ENCODE peak calls at places on chromosomes 7 and 10, in seven cellular contexts. H is adrenal gland, Q is A549, R is Peyer's patch, F is tibial artery, B is left ventricle myocardium inferior, O is gastrocnemius medialis. A is an unnamed sample.

GRCh38 chr10:77244746-77245145 is 392.9 kb downstream of the KCNMA1 start:
- DNase-seq in H (no peak), Q (no peak), R (no peak), F (no peak), B (no peak), O (no peak), A (no peak)

GRCh38 chr10:110221721-110222261 is 14.4 kb downstream of the MXI1 start:
- DNase-seq in H (peak; percentile 95), Q (peak; percentile 31), R (peak; percentile 55), F (peak; percentile 95), B (peak; percentile 77), O (peak; percentile 77), A (peak; percentile 66)

GRCh38 chr7:112714917-112715316 is 75.3 kb downstream of the TMEM168 start:
- DNase-seq in H (no peak), Q (no peak), R (no peak), F (no peak), B (no peak), O (no peak), A (no peak)

GRCh38 chr7:138875794-138876193 is 77.8 kb upstream of the ATP6V0A4 start:
- DNase-seq in H (no peak), Q (no peak), R (peak; percentile 24), F (no peak), B (no peak), O (no peak), A (no peak)

GRCh38 chr10:88865281-88865876 is 13.7 kb upstream of the ANKRD22 start:
- DNase-seq in H (no peak), Q (no peak), R (no peak), F (no peak), B (no peak), O (no peak), A (no peak)

GRCh38 chr7:142863891-142864685 is 9.2 kb downstream of the EPHB6 start:
- DNase-seq in H (no peak), Q (no peak), R (peak; percentile 8), F (no peak), B (no peak), O (no peak), A (no peak)

GRCh38 chr7:157089100-157089510 is 49.6 kb upstream of the UBE3C start:
- DNase-seq in H (no peak), Q (no peak), R (no peak), F (peak; percentile 53), B (no peak), O (no peak), A (no peak)

GRCh38 chr7:123548406-123548805 is 9.2 kb downstream of the NDUFA5 start:
- DNase-seq in H (no peak), Q (no peak), R (no peak), F (no peak), B (no peak), O (no peak), A (no peak)

GRCh38 chr10:86756511-86757109 is at the start of gene BMPR1A:
- DNase-seq in H (peak; percentile 88), Q (no peak), R (no peak), F (peak; percentile 94), B (peak; percentile 91), O (peak; percentile 85), A (peak; percentile 92)

GRCh38 chr10:37403776-37404175 is 278.4 kb downstream of the ANKRD30A start:
- DNase-seq in H (no peak), Q (no peak), R (no peak), F (no peak), B (no peak), O (no peak), A (no peak)

GRCh38 chr7:77548222-77548621 is 11.1 kb downstream of the PTPN12 start:
- DNase-seq in H (no peak), Q (no peak), R (no peak), F (no peak), B (no peak), O (no peak), A (no peak)

GRCh38 chr7:123352957-123353356 is 153.2 kb upstream of the SLC13A1 start:
- DNase-seq in H (no peak), Q (no peak), R (no peak), F (no peak), B (no peak), O (no peak), A (no peak)

GRCh38 chr10:91614254-91614624 is 18.6 kb downstream of the PPP1R3C start:
- DNase-seq in H (no peak), Q (no peak), R (no peak), F (no peak), B (no peak), O (no peak), A (no peak)

GRCh38 chr10:29435809-29436501 is 147.1 kb downstream of the LYZL1 start:
- DNase-seq in H (no peak), Q (no peak), R (no peak), F (no peak), B (no peak), O (no peak), A (no peak)

GRCh38 chr10:124106241-124106905 is 13.0 kb upstream of the CHST15 start:
- DNase-seq in H (peak; percentile 92), Q (peak; percentile 44), R (peak; percentile 43), F (peak; percentile 91), B (no peak), O (no peak), A (no peak)

GRCh38 chr10:11209810-11210141 is 192.1 kb downstream of the CELF2 start:
- DNase-seq in H (no peak), Q (no peak), R (no peak), F (no peak), B (no peak), O (no peak), A (no peak)

GRCh38 chr10:458466-458865 is 231.0 kb downstream of the DIP2C start:
- DNase-seq in H (no peak), Q (no peak), R (no peak), F (no peak), B (no peak), O (no peak), A (no peak)

GRCh38 chr7:22937946-22938345 is 76.0 kb downstream of the HYCC1 start:
- DNase-seq in H (no peak), Q (no peak), R (no peak), F (no peak), B (no peak), O (no peak), A (no peak)

GRCh38 chr7:38584443-38585210 is 46.5 kb downstream of the AMPH start:
- DNase-seq in H (no peak), Q (no peak), R (no peak), F (no peak), B (no peak), O (no peak), A (no peak)

GRCh38 chr7:18125536-18125935 is 97.9 kb upstream of the PRPS1L1 start:
- DNase-seq in H (no peak), Q (no peak), R (no peak), F (no peak), B (no peak), O (no peak), A (no peak)

GRCh38 chr7:157690058-157690832 is 353.4 kb downstream of the DNAJB6 start:
- DNase-seq in H (no peak), Q (no peak), R (no peak), F (peak; percentile 44), B (no peak), O (no peak), A (no peak)

GRCh38 chr10:132609211-132609610 is 71.6 kb downstream of the INPP5A start:
- DNase-seq in H (no peak), Q (no peak), R (no peak), F (no peak), B (no peak), O (no peak), A (no peak)

DNA sequence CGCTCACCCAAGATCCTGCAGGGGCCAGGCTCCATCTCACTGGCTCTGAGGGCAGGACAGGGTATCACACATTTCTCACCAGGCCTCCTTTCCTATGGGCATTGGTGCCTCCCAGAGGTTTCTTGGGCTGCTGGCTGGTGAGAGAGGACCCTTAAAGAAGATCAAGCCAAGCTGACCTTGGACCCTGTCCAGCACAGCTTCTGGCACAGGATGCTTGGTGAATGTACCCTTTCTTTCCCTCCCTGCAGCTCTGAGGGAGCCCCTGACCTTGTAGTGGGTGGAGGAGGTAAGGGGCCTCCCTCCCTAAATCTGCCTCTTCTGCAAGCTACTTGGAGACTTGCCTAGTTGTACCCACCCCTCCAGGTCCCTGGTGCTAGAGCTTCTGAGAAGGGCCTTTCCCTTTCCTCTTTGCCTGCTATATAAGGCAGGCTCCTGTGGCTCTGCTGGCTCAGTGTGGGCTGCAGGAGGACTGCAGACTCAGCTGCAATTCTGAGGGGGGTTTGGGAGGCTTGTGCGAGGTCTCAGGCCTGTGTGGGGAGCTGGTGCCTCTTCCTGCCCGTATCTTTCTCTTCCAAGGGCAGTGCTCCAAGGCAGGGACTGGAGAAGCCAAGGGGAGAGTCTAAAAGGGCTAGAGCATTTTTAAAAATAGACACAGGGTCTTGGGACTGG is 11.8 kb upstream of the TRIM8 start:
- DNase-seq in H (no peak), Q (no peak), R (no peak), F (no peak), B (no peak), O (no peak), A (no peak)
- H3K4me1 ChIP-seq in H (peaks cover 56% of the 10 kb centered on the region), Q (peaks cover 30% of the 10 kb centered on the region), R (no peaks in the 10 kb centered on the region), F (peaks cover 8% of the 10 kb centered on the region), B (peaks cover 78% of the 10 kb centered on the region), O (peaks cover 34% of the 10 kb centered on the region), A (peaks cover 42% of the 10 kb centered on the region)

GRCh38 chr10:103917326-103918052 is 495 bp downstream of the STN1 start:
- DNase-seq in H (peak; percentile 61), Q (peak; percentile 42), R (peak; percentile 42), F (peak; percentile 79), B (peak; percentile 56), O (peak; percentile 38), A (no peak)
- H3K4me1 ChIP-seq in H (peaks cover 31% of the 10 kb centered on the region), Q (peaks cover 21% of the 10 kb centered on the region), R (no peaks in the 10 kb centered on the region), F (no peaks in the 10 kb centered on the region), B (peaks cover 51% of the 10 kb centered on the region), O (peaks cover 31% of the 10 kb centered on the region), A (peaks cover 17% of the 10 kb centered on the region)

DNA sequence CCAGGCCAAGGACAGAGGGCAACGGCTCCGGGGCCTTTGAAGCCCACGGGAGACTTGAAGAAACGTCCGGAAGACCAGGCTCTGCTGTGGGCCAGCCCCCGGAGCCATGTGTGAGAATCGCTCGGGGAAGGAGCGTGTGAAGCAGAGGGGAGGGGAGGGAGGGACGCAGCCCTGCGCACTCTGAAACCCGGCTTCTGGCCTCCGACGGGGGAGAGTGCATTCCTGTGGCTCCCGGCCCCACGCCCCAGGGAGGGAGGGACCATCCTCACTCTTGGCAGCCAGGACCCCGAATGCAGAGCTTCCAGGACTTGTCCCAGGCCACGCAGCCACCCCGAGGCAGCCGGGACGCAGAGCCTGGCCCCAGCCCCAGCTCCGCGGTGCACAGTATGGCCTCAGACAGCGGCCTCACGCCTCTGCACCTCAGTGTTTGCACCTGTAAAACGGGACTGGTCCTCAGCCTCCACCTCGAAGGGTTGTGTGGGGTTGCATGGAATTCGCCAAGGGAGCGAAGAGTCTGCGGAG is 67.4 kb downstream of the PDGFA start:
- DNase-seq in H (peak; percentile 28), Q (no peak), R (no peak), F (no peak), B (no peak), O (no peak), A (no peak)
- H3K4me1 ChIP-seq in H (peaks cover 6% of the 10 kb centered on the region), Q (peaks cover 9% of the 10 kb centered on the region), R (no peaks in the 10 kb centered on the region), F (peaks cover 7% of the 10 kb centered on the region), B (peaks cover 26% of the 10 kb centered on the region), O (peaks cover 12% of the 10 kb centered on the region), A (peaks cover 14% of the 10 kb centered on the region)

DNA sequence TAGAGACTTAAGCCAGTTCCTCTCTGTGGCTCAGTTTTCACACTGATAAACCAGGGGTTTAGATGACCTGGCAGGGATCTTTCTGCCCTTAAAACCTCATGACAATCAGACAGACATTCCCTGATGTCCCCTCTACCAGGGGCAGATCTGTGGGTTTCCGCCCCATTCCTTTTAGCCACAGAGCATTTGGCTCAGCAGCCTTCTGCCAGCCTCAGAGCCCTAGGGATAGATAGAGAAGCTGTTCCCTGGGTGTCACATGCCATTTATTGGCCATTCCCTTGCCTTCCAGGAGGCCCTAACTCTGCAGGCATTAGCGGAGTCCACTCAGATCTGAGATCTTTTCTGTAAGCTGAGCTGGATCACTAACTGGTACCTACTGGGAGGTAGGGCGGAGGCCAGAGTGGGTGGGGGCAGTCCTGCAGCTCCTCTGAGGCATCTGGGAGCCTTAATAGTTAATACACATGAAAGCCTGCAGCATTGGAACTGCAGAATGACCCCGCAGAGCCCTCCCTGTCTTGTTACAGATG is 101.5 kb downstream of the ZMIZ1 start:
- DNase-seq in H (no peak), Q (no peak), R (no peak), F (no peak), B (no peak), O (no peak), A (no peak)
- H3K4me1 ChIP-seq in H (peaks cover 19% of the 10 kb centered on the region), Q (peaks cover 42% of the 10 kb centered on the region), R (no peaks in the 10 kb centered on the region), F (no peaks in the 10 kb centered on the region), B (peaks cover 90% of the 10 kb centered on the region), O (peaks cover 39% of the 10 kb centered on the region), A (peaks cover 21% of the 10 kb centered on the region)

A was measured in Caco-2.